ENCODE peak calls at places on chromosomes 2 and 18, in six cellular contexts. K is psoas muscle; U is CD4-positive, alpha-beta memory T cell; C is aorta; V is OCI-LY7; B is uterus. O is an unnamed sample. For H3K4me1 and H3K9me3, the result is how much of the 10 kb centered on the place peaks cover.

GRCh38 chr2:146642066-146642465 is 1202.8 kb upstream of the ACVR2A start:
- DNase-seq in K (no peak), U (no peak), C (no peak), V (peak), B (no peak), O (no peak)

GRCh38 chr2:189631849-189632248 is 29.4 kb upstream of the ASNSD1 start:
- DNase-seq in K (no peak), U (no peak), C (no peak), V (no peak), B (peak), O (no peak)

GRCh38 chr2:62309465-62310091 is 113.7 kb downstream of the B3GNT2 start:
- DNase-seq in K (no peak), U (no peak), C (no peak), V (no peak), B (no peak), O (no peak)

GRCh38 chr18:3898866-3899613 is 449.1 kb downstream of the TGIF1 start:
- DNase-seq in K (no peak), U (no peak), C (no peak), V (no peak), B (no peak), O (no peak)

GRCh38 chr18:24414349-24415003 is 12.0 kb upstream of the IMPACT start:
- DNase-seq in K (no peak), U (no peak), C (no peak), V (no peak), B (no peak), O (no peak)

GRCh38 chr2:64179582-64180321 is 35.5 kb upstream of the PELI1 start:
- DNase-seq in K (no peak), U (no peak), C (no peak), V (no peak), B (no peak), O (no peak)

GRCh38 chr18:75340206-75340605 is 87.3 kb downstream of the SMIM21 start:
- DNase-seq in K (no peak), U (no peak), C (no peak), V (no peak), B (no peak), O (no peak)

GRCh38 chr2:160210599-160211138 is 10.6 kb upstream of the ITGB6 start:
- DNase-seq in K (peak), U (peak), C (peak), V (peak), B (peak), O (peak)

GRCh38 chr18:57107141-57107832 is 39.6 kb upstream of the BOD1L2 start:
- DNase-seq in K (no peak), U (peak), C (no peak), V (peak), B (no peak), O (peak)

GRCh38 chr2:127047716-127048617 is 59.0 kb downstream of the BIN1 start:
- DNase-seq in K (no peak), U (no peak), C (peak), V (no peak), B (peak), O (no peak)

GRCh38 chr2:137508739-137509384 is 455.4 kb upstream of the HNMT start:
- DNase-seq in K (no peak), U (no peak), C (no peak), V (no peak), B (no peak), O (no peak)

GRCh38 chr2:33529771-33530481 is 53.5 kb downstream of the RASGRP3 start:
- DNase-seq in K (no peak), U (no peak), C (no peak), V (peak), B (no peak), O (peak)

GRCh38 chr2:225584821-225585220 is 185.3 kb downstream of the NYAP2 start:
- DNase-seq in K (no peak), U (no peak), C (no peak), V (peak), B (no peak), O (no peak)

GRCh38 chr2:96916156-96917007 is 46.5 kb upstream of the SEMA4C start:
- DNase-seq in K (no peak), U (no peak), C (no peak), V (no peak), B (no peak), O (no peak)

GRCh38 chr2:189799531-189799930 is 15.3 kb downstream of the PMS1 start:
- DNase-seq in K (peak), U (no peak), C (no peak), V (no peak), B (no peak), O (peak)

GRCh38 chr2:190110699-190111098 is 48.2 kb upstream of the MSTN start:
- DNase-seq in K (no peak), U (no peak), C (no peak), V (no peak), B (no peak), O (no peak)

GRCh38 chr2:14690926-14691325 is 58.4 kb downstream of the LRATD1 start:
- DNase-seq in K (no peak), U (no peak), C (no peak), V (no peak), B (no peak), O (no peak)
- H3K27ac ChIP-seq in K (no peak), U (no peak), C (no peak), V (no peak), B (no peak), O (no peak)

DNA sequence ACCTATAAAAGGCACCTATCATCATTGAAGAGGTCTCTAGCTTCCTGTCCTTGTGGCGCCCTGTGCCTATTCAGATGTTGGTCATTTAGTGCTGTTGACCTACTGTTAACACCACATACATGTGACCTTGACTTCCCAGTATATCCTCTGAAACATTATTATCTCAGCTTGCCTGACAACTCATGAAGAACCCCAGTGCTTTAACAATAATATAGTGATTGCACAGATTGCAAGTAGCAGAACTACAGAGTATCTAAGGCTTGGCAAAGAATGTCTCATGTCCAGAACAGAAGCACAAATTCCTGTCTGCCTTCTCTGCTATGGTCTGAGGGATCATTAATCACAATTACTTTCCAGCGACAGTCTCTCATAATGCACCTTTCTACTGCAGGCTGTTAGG is 165.3 kb downstream of the LCLAT1 start:
- DNase-seq in K (no peak), U (no peak), C (no peak), V (no peak), B (no peak), O (no peak)
- H3K4me1 ChIP-seq in K (under half), U (under half), C (under half), V (under half), B (under half), O (under half)

GRCh38 chr2:157840568-157841156 is 35.5 kb downstream of the ACVR1 start:
- DNase-seq in K (peak), U (no peak), C (peak), V (no peak), B (peak), O (no peak)

GRCh38 chr2:157843935-157844334 is 32.2 kb downstream of the ACVR1 start:
- DNase-seq in K (no peak), U (no peak), C (no peak), V (no peak), B (no peak), O (no peak)

GRCh38 chr2:157839822-157840221 is 36.3 kb downstream of the ACVR1 start:
- DNase-seq in K (no peak), U (no peak), C (no peak), V (no peak), B (no peak), O (no peak)

GRCh38 chr2:157841485-157841884 is 34.6 kb downstream of the ACVR1 start:
- DNase-seq in K (no peak), U (no peak), C (no peak), V (no peak), B (no peak), O (no peak)

DNA sequence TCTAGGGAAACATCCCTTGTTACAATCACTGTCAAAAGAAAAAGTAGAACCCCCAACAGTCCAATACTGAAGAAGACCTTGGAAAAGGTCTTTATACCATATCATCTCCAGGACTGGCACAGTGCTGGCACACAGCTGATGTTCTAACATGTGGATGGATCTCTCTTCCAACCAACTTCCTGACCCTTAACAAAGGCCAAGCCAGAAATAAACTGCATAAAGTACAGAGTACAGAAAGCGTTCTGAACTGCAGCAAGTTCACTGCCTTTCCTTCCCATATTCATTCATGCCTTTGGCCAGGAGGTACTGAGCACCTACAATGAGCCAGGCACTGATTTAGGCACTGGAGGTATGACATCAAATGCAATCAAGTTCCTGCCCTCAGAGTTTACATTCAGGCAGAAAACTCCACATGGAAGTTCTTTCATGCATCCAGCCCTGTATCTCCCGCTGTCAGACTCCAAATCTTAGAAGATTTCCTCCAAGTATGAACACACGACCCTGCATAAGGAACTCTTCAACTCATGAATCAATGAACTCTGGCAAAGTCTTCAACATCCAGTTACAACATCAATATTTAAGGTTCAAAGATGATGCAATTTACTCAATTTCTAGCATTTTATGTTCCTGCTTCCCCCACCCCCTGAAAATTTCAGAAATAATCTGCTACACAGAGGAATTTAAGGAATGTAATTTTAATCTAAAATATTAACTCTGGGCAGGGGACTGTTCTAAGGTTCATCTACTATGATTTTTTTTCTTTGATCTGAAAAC is 33.8 kb downstream of the ACVR1 start:
- DNase-seq in K (no peak), U (no peak), C (no peak), V (no peak), B (no peak), O (no peak)
- H3K9me3 ChIP-seq in K (under half), U (under half), C (under half), V (under half), B (under half), O (under half)

DNA sequence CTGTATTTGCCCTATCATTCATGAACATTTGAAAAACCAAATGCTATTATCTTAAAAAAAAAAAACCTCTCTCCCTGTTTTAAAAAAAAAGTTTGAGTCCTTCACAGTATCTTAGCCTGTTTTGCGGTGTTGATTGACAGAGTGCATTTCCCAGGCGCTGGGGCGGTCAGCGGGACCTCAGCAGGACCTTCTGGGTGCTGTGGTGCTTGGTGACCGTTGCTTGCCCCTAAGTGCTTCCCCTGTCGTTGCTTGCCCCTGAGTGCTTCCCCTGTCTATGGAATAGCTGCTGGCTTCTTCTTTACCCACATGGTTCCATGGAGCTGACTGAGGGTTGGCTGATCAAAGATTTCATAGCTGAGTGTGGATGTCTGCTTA is 12.1 kb downstream of the ATP6V1C2 start:
- DNase-seq in K (no peak), U (no peak), C (no peak), V (no peak), B (no peak), O (no peak)
- H3K27ac ChIP-seq in K (no peak), U (no peak), C (no peak), V (no peak), B (no peak), O (no peak)

DNA sequence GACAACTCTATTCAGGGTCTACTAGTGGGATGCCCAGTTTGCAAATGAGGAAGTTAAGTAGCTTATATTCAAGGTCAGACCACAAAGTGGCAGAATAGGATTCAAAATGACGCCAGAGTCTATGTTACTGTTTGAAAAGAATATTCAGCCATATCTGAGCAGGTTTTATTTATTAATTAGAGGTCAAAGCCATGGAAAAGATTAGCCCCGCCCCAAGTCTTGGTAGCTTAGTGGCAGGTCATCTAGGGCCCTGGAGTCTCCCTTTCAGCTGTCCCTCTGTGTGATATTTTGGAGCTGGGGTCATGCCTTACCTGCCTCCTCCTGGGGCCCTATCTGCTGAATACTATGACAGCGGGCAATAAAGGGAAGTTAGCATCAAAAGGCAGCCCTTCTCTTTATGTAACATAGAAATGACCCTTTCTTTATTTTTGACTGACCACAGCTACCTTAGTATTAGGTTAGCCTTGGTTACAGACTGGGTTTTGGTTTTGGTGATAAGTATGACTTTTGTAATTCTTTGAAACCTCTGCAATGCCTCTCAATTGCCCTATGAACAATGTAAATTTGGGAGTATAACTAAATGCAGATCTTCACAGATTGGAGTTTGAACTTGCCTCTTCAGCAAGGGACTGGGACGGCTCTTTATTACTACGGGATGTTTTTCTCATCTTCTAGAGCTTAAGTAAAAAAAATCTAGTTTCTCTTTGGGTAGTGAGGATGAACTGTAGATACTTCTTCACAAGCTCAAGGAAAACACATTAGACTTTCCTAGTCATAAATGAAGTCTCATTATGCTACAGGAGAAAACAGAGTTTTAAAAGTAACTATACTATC is 153.0 kb upstream of the ITGA4 start:
- DNase-seq in K (no peak), U (peak), C (no peak), V (peak), B (no peak), O (no peak)
- H3K4me1 ChIP-seq in K (under half), U (half or more), C (under half), V (half or more), B (under half), O (under half)

DNA sequence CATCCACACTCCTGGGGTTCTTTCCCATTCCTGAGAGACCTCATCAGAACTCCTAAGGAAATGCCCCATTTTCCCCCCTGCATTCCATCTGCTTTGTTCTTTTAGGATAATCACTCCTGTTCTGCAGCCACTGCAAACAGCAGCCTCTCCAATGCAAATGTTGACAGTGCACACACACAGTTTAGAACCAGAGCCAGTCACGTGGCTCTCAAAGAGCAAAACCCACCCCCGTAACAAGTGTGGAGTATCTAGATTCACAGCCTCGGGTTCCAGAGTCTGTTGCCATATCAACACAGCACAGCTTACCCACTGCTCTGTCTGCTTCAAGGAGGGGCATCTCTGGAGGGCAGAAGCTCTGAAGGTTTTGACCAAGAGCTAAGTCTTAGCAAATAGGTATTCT is 180.0 kb downstream of the NAPG start:
- DNase-seq in K (no peak), U (no peak), C (no peak), V (no peak), B (no peak), O (no peak)
- H3K9me3 ChIP-seq in K (under half), U (under half), C (under half), V (under half), B (under half), O (under half)

GRCh38 chr18:6724331-6724730 is 5.2 kb upstream of the ARHGAP28 start:
- DNase-seq in K (no peak), U (no peak), C (no peak), V (no peak), B (no peak), O (no peak)
- H3K27ac ChIP-seq in K (no peak), U (no peak), C (no peak), V (no peak), B (no peak), O (no peak)

GRCh38 chr2:16626497-16626896 is 39.1 kb downstream of the CYRIA start:
- DNase-seq in K (peak), U (no peak), C (no peak), V (peak), B (peak), O (no peak)

GRCh38 chr2:16626997-16627605 is 38.5 kb downstream of the CYRIA start:
- DNase-seq in K (no peak), U (no peak), C (no peak), V (peak), B (no peak), O (no peak)

GRCh38 chr2:16624419-16624745 is 41.3 kb downstream of the CYRIA start:
- DNase-seq in K (no peak), U (no peak), C (no peak), V (no peak), B (no peak), O (no peak)

GRCh38 chr2:16625201-16625729 is 40.4 kb downstream of the CYRIA start:
- DNase-seq in K (no peak), U (no peak), C (no peak), V (peak), B (no peak), O (no peak)

DNA sequence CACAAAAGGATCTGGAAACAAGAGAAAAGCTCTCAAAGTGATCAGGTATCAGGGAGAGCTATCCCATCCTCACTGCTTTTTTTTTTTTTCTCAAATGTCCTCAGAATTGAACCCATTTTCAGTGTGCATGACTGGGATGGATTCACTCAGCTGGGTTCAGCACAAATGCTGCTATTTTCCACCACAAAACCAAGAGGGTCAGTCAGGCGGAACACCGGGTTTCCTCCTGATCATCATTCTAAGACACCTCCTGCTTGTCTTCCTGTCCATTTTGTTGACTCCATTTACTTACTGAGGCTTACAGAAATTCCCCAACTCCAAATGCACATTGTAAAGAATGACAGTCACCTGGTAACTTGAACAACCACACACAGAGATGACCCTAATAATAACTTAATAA is 39.9 kb downstream of the CYRIA start:
- DNase-seq in K (no peak), U (no peak), C (no peak), V (peak), B (no peak), O (no peak)
- H3K4me1 ChIP-seq in K (half or more), U (under half), C (under half), V (half or more), B (under half), O (under half)

DNA sequence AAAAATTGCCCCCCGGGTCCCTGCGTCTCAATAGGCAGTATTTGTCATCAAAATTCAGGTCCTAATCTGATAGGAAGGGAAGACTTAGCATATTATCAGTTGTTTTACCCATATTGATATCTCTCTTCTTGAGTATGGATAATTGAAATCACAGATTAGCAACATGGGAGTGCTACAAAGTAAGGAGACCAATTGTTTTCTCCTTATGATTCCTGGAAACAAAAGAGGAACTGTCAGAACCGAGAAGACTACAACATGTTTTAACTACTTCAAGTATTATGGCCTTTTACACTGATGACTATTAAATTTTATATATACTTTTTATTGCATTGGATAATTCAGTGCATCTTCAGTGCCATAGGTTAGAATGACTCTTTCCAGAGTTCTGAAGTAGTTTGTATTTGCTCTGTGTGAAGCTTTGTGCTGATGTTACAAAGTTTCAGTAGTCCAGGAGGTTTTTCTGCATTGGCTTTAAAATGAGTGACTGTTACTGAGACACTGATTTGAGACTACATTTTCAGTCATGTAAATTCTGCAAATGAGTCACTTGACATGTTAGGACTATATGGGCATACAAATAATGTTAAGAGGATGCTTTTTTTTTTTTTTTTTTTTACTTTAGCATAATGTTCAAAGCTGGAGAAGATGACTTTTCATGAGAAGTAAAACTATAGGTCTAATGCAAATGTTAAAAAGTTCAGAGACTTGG is 19.7 kb upstream of the TLK1 start:
- DNase-seq in K (no peak), U (no peak), C (no peak), V (no peak), B (no peak), O (no peak)
- H3K9me3 ChIP-seq in K (under half), U (under half), C (under half), V (under half), B (under half), O (under half)